ENCODE peak calls at places on chromosomes 1 and 21, in seven cellular contexts. C, V, E, N, O, M and H are unnamed samples.

GRCh38 chr1:153977250-153978240 is at the start of gene JTB:
- DNase-seq in C (peak; percentile 91), V (peak; percentile 92), E (peak; percentile 70), N (peak; percentile 84), O (peak; percentile 66), M (peak; percentile 87), H (peak; percentile 83)

GRCh38 chr1:95013948-95014574 is 58.7 kb downstream of the ALG14 start:
- DNase-seq in C (no peak), V (no peak), E (no peak), N (no peak), O (no peak), M (no peak), H (no peak)

GRCh38 chr1:93427656-93428055 is 20.3 kb upstream of the FNBP1L start:
- DNase-seq in C (peak; percentile 43), V (no peak), E (no peak), N (no peak), O (no peak), M (no peak), H (no peak)

GRCh38 chr1:22064751-22065402 is 12.4 kb downstream of the CDC42 start:
- DNase-seq in C (no peak), V (no peak), E (no peak), N (no peak), O (no peak), M (no peak), H (no peak)

GRCh38 chr1:145785481-145785880 is 38.4 kb downstream of the RNF115 start:
- DNase-seq in C (no peak), V (no peak), E (no peak), N (no peak), O (no peak), M (no peak), H (no peak)

GRCh38 chr21:35649186-35649585 is 411.1 kb downstream of the SETD4 start:
- DNase-seq in C (no peak), V (no peak), E (no peak), N (peak; percentile 76), O (no peak), M (no peak), H (no peak)

GRCh38 chr1:165842363-165843129 is 15.1 kb downstream of the UCK2 start:
- DNase-seq in C (peak; percentile 29), V (peak; percentile 63), E (no peak), N (peak; percentile 37), O (no peak), M (no peak), H (no peak)

GRCh38 chr21:37710555-37711293 is 205.5 kb downstream of the KCNJ6 start:
- DNase-seq in C (peak; percentile 16), V (no peak), E (no peak), N (no peak), O (no peak), M (no peak), H (no peak)

GRCh38 chr1:209853677-209854076 is 25.9 kb downstream of the UTP25 start:
- DNase-seq in C (no peak), V (no peak), E (no peak), N (no peak), O (no peak), M (no peak), H (no peak)

GRCh38 chr1:245345191-245345884 is 190.6 kb downstream of the KIF26B start:
- DNase-seq in C (no peak), V (peak; percentile 25), E (no peak), N (no peak), O (no peak), M (no peak), H (no peak)

GRCh38 chr1:172146149-172146850 is 274.2 kb upstream of the C1orf105 start:
- DNase-seq in C (no peak), V (no peak), E (no peak), N (no peak), O (no peak), M (no peak), H (no peak)

GRCh38 chr1:100229681-100230443 is 19.8 kb downstream of the DBT start:
- DNase-seq in C (no peak), V (no peak), E (no peak), N (no peak), O (no peak), M (no peak), H (no peak)

GRCh38 chr1:228919919-228920318 is 184.6 kb downstream of the RHOU start:
- DNase-seq in C (no peak), V (no peak), E (no peak), N (no peak), O (no peak), M (no peak), H (no peak)

GRCh38 chr1:28249013-28249870 is 10.1 kb upstream of the SESN2 start:
- DNase-seq in C (peak; percentile 60), V (peak; percentile 82), E (no peak), N (peak; percentile 63), O (no peak), M (no peak), H (peak; percentile 85)

GRCh38 chr1:247857069-247857985 is at the start of gene TRIM58:
- DNase-seq in C (no peak), V (peak; percentile 83), E (no peak), N (no peak), O (peak; percentile 50), M (no peak), H (no peak)

GRCh38 chr1:159879977-159880376 is 17.5 kb upstream of the VSIG8 start:
- DNase-seq in C (no peak), V (peak; percentile 80), E (no peak), N (peak; percentile 78), O (no peak), M (no peak), H (peak; percentile 21)

GRCh38 chr1:228793032-228793431 is 57.8 kb downstream of the RHOU start:
- DNase-seq in C (no peak), V (no peak), E (no peak), N (no peak), O (no peak), M (no peak), H (no peak)

GRCh38 chr1:2376261-2376741 is 15.1 kb downstream of the MORN1 start:
- DNase-seq in C (no peak), V (no peak), E (no peak), N (no peak), O (no peak), M (no peak), H (no peak)

GRCh38 chr1:27116697-27117096 is 38.2 kb downstream of the SLC9A1 start:
- DNase-seq in C (no peak), V (peak; percentile 39), E (no peak), N (peak; percentile 42), O (no peak), M (no peak), H (no peak)

GRCh38 chr1:243851129-243851756 is 1.2 kb upstream of the AKT3 start:
- DNase-seq in C (peak; percentile 27), V (no peak), E (no peak), N (no peak), O (no peak), M (no peak), H (no peak)

GRCh38 chr1:160779662-160780397 is 16.1 kb upstream of the LY9 start:
- DNase-seq in C (no peak), V (peak; percentile 47), E (no peak), N (no peak), O (no peak), M (no peak), H (no peak)

GRCh38 chr1:222167111-222167510 is 380.8 kb downstream of the HHIPL2 start:
- DNase-seq in C (peak; percentile 13), V (peak; percentile 46), E (no peak), N (peak; percentile 82), O (peak; percentile 16), M (no peak), H (peak; percentile 5)

GRCh38 chr21:31986035-31986856 is 113.4 kb downstream of the HUNK start:
- DNase-seq in C (no peak), V (no peak), E (no peak), N (no peak), O (no peak), M (no peak), H (no peak)

GRCh38 chr1:154871374-154871773 is 1.3 kb upstream of the KCNN3 start:
- DNase-seq in C (no peak), V (no peak), E (no peak), N (no peak), O (no peak), M (no peak), H (no peak)